ENCODE peak calls at places on chromosomes 16 and 17, in six cellular contexts. One of them, this sample, is unnamed.
A peak's percentile ranks its signal among the peaks of the same experiment; 100 is the strongest.

GRCh38 chr16:8326234-8326633 is 264.1 kb downstream of the TMEM114 start:
- DNase-seq in astrocyte of the spinal cord: no peak
- DNase-seq in AG09309: no peak
- DNase-seq in left ventricle myocardium inferior: no peak
- DNase-seq in bronchial epithelial cell: no peak
- DNase-seq in brain microvascular endothelial cell: no peak
- DNase-seq in this sample: no peak

GRCh38 chr17:16940116-16940881 is 31.6 kb downstream of the TNFRSF13B start:
- DNase-seq in astrocyte of the spinal cord: no peak
- DNase-seq in brain microvascular endothelial cell: no peak
- DNase-seq in left ventricle myocardium inferior: no peak
- DNase-seq in bronchial epithelial cell: no peak
- DNase-seq in AG09309: no peak
- DNase-seq in this sample: peak; percentile 52

GRCh38 chr17:77353684-77354419 is 213.1 kb downstream of the SEC14L1 start:
- DNase-seq in bronchial epithelial cell: peak; percentile 33
- DNase-seq in brain microvascular endothelial cell: no peak
- DNase-seq in AG09309: no peak
- DNase-seq in left ventricle myocardium inferior: no peak
- DNase-seq in astrocyte of the spinal cord: no peak
- DNase-seq in this sample: peak; percentile 55

GRCh38 chr16:82005491-82005830 is 5.8 kb downstream of the SDR42E1 start:
- DNase-seq in left ventricle myocardium inferior: no peak
- DNase-seq in astrocyte of the spinal cord: no peak
- DNase-seq in AG09309: no peak
- DNase-seq in brain microvascular endothelial cell: no peak
- DNase-seq in bronchial epithelial cell: no peak
- DNase-seq in this sample: no peak

GRCh38 chr17:65664296-65664695 is 102.8 kb upstream of the AXIN2 start:
- DNase-seq in left ventricle myocardium inferior: no peak
- DNase-seq in bronchial epithelial cell: no peak
- DNase-seq in brain microvascular endothelial cell: peak; percentile 40
- DNase-seq in astrocyte of the spinal cord: peak; percentile 52
- DNase-seq in AG09309: no peak
- DNase-seq in this sample: no peak

GRCh38 chr17:72617557-72617956 is 474.9 kb downstream of the SLC39A11 start:
- DNase-seq in bronchial epithelial cell: no peak
- DNase-seq in brain microvascular endothelial cell: no peak
- DNase-seq in AG09309: no peak
- DNase-seq in astrocyte of the spinal cord: no peak
- DNase-seq in left ventricle myocardium inferior: no peak
- DNase-seq in this sample: no peak

GRCh38 chr16:81601601-81602251 is 157.1 kb downstream of the CMIP start:
- DNase-seq in left ventricle myocardium inferior: no peak
- DNase-seq in astrocyte of the spinal cord: peak; percentile 28
- DNase-seq in brain microvascular endothelial cell: no peak
- DNase-seq in bronchial epithelial cell: no peak
- DNase-seq in AG09309: no peak
- DNase-seq in this sample: no peak

GRCh38 chr17:13418891-13419290 is 182.8 kb downstream of the HS3ST3A1 start:
- DNase-seq in brain microvascular endothelial cell: no peak
- DNase-seq in astrocyte of the spinal cord: no peak
- DNase-seq in bronchial epithelial cell: peak; percentile 39
- DNase-seq in AG09309: no peak
- DNase-seq in left ventricle myocardium inferior: no peak
- DNase-seq in this sample: no peak

GRCh38 chr17:1111599-1112443 is 68.0 kb downstream of the ABR start:
- DNase-seq in brain microvascular endothelial cell: no peak
- DNase-seq in left ventricle myocardium inferior: peak; percentile 58
- DNase-seq in AG09309: no peak
- DNase-seq in bronchial epithelial cell: no peak
- DNase-seq in astrocyte of the spinal cord: no peak
- DNase-seq in this sample: peak; percentile 84

GRCh38 chr16:54929090-54930033 is 1.3 kb upstream of the IRX5 start:
- DNase-seq in astrocyte of the spinal cord: peak; percentile 99
- DNase-seq in left ventricle myocardium inferior: peak; percentile 100
- DNase-seq in AG09309: peak; percentile 95
- DNase-seq in brain microvascular endothelial cell: peak; percentile 99
- DNase-seq in bronchial epithelial cell: peak; percentile 94
- DNase-seq in this sample: peak; percentile 100

GRCh38 chr17:45019177-45019711 is 32.2 kb downstream of the DCAKD start:
- DNase-seq in left ventricle myocardium inferior: peak; percentile 60
- DNase-seq in brain microvascular endothelial cell: no peak
- DNase-seq in bronchial epithelial cell: no peak
- DNase-seq in astrocyte of the spinal cord: no peak
- DNase-seq in AG09309: no peak
- DNase-seq in this sample: no peak

GRCh38 chr16:79451196-79451816 is 149.2 kb downstream of the MAF start:
- DNase-seq in astrocyte of the spinal cord: no peak
- DNase-seq in brain microvascular endothelial cell: no peak
- DNase-seq in left ventricle myocardium inferior: no peak
- DNase-seq in AG09309: no peak
- DNase-seq in bronchial epithelial cell: no peak
- DNase-seq in this sample: no peak

GRCh38 chr17:12821376-12821940 is 32.2 kb downstream of the ARHGAP44 start:
- DNase-seq in left ventricle myocardium inferior: no peak
- DNase-seq in brain microvascular endothelial cell: no peak
- DNase-seq in bronchial epithelial cell: peak; percentile 72
- DNase-seq in AG09309: no peak
- DNase-seq in astrocyte of the spinal cord: peak; percentile 2
- DNase-seq in this sample: no peak

GRCh38 chr17:36550491-36551417 is 6.0 kb downstream of the GGNBP2 start:
- DNase-seq in astrocyte of the spinal cord: no peak
- DNase-seq in left ventricle myocardium inferior: no peak
- DNase-seq in AG09309: no peak
- DNase-seq in brain microvascular endothelial cell: no peak
- DNase-seq in bronchial epithelial cell: no peak
- DNase-seq in this sample: no peak

GRCh38 chr17:36545093-36545464 is 360 bp downstream of the GGNBP2 start:
- DNase-seq in brain microvascular endothelial cell: no peak
- DNase-seq in AG09309: no peak
- DNase-seq in bronchial epithelial cell: no peak
- DNase-seq in astrocyte of the spinal cord: no peak
- DNase-seq in left ventricle myocardium inferior: no peak
- DNase-seq in this sample: no peak

GRCh38 chr17:36545465-36546417 is 1.0 kb downstream of the GGNBP2 start:
- DNase-seq in astrocyte of the spinal cord: peak; percentile 98
- DNase-seq in left ventricle myocardium inferior: peak; percentile 96
- DNase-seq in bronchial epithelial cell: peak; percentile 84
- DNase-seq in AG09309: peak; percentile 92
- DNase-seq in brain microvascular endothelial cell: peak; percentile 96
- DNase-seq in this sample: peak; percentile 99

GRCh38 chr17:36546418-36547093 is 1.8 kb downstream of the GGNBP2 start:
- DNase-seq in left ventricle myocardium inferior: no peak
- DNase-seq in bronchial epithelial cell: peak; percentile 16
- DNase-seq in AG09309: no peak
- DNase-seq in astrocyte of the spinal cord: no peak
- DNase-seq in brain microvascular endothelial cell: no peak
- DNase-seq in this sample: no peak

DNA sequence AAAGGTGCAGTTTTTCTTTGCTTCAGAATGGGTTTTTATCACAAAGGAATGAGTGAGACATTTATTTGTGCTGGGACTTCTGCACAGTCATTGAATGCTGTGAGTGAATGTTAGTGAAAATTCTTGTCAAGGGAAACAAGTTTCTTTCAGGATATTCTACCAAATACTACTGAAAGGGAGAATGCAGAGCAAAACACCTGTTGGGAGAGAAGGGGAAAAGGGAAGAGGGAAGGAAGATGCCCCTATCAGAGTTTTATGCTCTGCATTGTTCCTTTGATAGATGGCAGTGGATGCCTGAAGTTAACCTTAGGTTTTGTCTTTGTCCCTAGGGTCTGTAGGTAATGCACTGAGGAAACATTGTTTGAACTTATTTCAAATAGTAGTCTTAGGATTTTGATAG is 3.1 kb downstream of the GGNBP2 start:
- DNase-seq in AG09309: no peak
- DNase-seq in astrocyte of the spinal cord: no peak
- DNase-seq in left ventricle myocardium inferior: no peak
- DNase-seq in bronchial epithelial cell: no peak
- DNase-seq in brain microvascular endothelial cell: no peak
- DNase-seq in this sample: no peak
- H3K4me3 ChIP-seq in AG09309: peak overlapping the region; percentile 4
- H3K4me3 ChIP-seq in astrocyte of the spinal cord: peak overlapping the region; percentile 96
- H3K4me3 ChIP-seq in left ventricle myocardium inferior: no peak overlapping the region
- H3K4me3 ChIP-seq in bronchial epithelial cell: no peak overlapping the region
- H3K4me3 ChIP-seq in brain microvascular endothelial cell: peak overlapping the region; percentile 15
- H3K4me3 ChIP-seq in this sample: peak overlapping the region; percentile 34

DNA sequence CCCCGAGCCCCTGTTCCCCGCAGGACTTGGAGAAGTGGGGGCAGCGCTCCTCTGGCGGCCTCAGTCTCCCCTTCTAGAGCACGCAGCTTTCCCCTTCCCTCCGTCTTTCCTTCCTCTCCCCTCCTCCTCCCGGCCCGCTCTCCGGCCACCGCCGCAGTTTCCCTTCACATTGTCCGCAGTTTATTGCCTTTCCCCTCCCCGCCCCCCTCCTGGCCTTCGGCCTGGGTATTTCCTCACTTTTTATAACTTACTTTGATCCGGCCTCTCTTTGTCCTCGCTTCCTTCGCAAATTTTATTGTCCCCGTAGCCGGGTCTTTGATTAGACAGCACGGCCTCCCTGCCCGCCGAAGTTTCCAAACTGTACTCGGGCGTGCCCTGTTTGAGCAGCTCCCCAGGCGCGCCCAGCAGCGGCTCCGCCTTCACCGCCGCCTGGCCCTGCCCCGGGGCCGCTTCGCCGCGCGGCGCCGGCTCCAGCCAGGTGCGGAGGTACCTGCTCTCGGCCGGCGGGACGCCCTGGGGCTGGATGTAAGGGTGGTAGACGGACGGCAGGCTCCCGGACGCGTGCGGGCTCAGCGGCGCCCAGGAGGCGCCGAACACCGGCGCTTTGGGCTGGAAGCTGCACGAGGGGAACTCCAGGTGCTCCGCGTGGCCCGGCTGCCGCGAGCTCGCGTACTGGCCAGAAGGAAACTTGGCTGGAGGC is 506 bp downstream of the HOXB9 start:
- DNase-seq in AG09309: no peak
- DNase-seq in brain microvascular endothelial cell: no peak
- DNase-seq in astrocyte of the spinal cord: no peak
- DNase-seq in bronchial epithelial cell: no peak
- DNase-seq in left ventricle myocardium inferior: no peak
- DNase-seq in this sample: no peak
- H3K4me3 ChIP-seq in AG09309: peak overlapping the region; percentile 16
- H3K4me3 ChIP-seq in brain microvascular endothelial cell: no peak overlapping the region
- H3K4me3 ChIP-seq in astrocyte of the spinal cord: peak overlapping the region; percentile 74
- H3K4me3 ChIP-seq in bronchial epithelial cell: no peak overlapping the region
- H3K4me3 ChIP-seq in left ventricle myocardium inferior: peak overlapping the region; percentile 58
- H3K4me3 ChIP-seq in this sample: peak overlapping the region; percentile 57

GRCh38 chr16:4769306-4769638 is 2.3 kb upstream of the ZNF500 start:
- DNase-seq in astrocyte of the spinal cord: no peak
- DNase-seq in bronchial epithelial cell: no peak
- DNase-seq in left ventricle myocardium inferior: no peak
- DNase-seq in AG09309: no peak
- DNase-seq in brain microvascular endothelial cell: no peak
- DNase-seq in this sample: no peak

GRCh38 chr16:4767872-4768548 is 1.0 kb upstream of the ZNF500 start:
- DNase-seq in bronchial epithelial cell: peak; percentile 60
- DNase-seq in astrocyte of the spinal cord: no peak
- DNase-seq in brain microvascular endothelial cell: peak; percentile 16
- DNase-seq in AG09309: no peak
- DNase-seq in left ventricle myocardium inferior: no peak
- DNase-seq in this sample: no peak

GRCh38 chr16:4766875-4767628 is at the start of gene ZNF500:
- DNase-seq in left ventricle myocardium inferior: peak; percentile 99
- DNase-seq in AG09309: peak; percentile 82
- DNase-seq in brain microvascular endothelial cell: peak; percentile 98
- DNase-seq in astrocyte of the spinal cord: peak; percentile 95
- DNase-seq in bronchial epithelial cell: peak; percentile 89
- DNase-seq in this sample: peak; percentile 98

GRCh38 chr16:4771646-4772045 is 4.7 kb upstream of the ZNF500 start:
- DNase-seq in left ventricle myocardium inferior: no peak
- DNase-seq in AG09309: no peak
- DNase-seq in brain microvascular endothelial cell: no peak
- DNase-seq in bronchial epithelial cell: no peak
- DNase-seq in astrocyte of the spinal cord: no peak
- DNase-seq in this sample: no peak

DNA sequence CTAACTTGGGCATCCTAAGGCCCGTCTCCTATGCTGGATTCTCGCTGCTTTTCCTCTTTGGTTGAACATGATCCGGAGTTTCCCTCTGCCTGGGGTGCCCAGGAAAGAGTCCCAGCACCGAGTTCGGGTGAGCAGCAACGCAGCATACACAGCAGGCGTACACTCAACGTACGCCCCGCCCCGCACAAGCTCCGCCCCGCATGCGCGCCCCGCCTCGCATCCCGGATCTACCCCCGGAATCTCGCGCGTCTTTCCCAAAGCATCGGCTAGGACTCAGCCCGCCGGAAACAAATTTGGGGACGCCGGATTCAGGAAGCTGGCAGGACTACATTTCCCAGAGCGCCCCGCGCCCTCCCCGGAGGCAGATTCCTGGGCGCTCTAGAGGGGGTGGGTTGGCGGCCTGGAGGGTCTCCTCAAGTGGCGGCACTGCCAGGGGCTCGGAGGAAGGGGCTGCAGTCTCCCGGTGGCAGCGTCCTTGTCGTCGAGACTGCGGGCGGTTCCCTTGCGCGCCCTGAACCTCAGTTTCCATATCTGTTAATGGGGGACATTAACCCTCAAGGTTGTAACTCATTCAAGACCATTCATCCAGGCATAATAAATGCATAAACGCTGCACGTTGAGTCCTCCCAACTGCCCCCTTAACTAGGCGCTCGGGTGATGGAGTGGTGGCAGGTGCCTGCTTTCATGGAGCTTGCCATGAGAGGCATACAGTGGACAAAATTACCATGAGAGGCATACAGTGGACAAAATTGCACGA is 1.8 kb upstream of the ZNF500 start:
- DNase-seq in brain microvascular endothelial cell: peak; percentile 96
- DNase-seq in left ventricle myocardium inferior: peak; percentile 99
- DNase-seq in bronchial epithelial cell: peak; percentile 87
- DNase-seq in AG09309: peak; percentile 62
- DNase-seq in astrocyte of the spinal cord: peak; percentile 96
- DNase-seq in this sample: peak; percentile 97
- H3K4me3 ChIP-seq in brain microvascular endothelial cell: peak overlapping the region; percentile 73
- H3K4me3 ChIP-seq in left ventricle myocardium inferior: peak overlapping the region; percentile 86
- H3K4me3 ChIP-seq in bronchial epithelial cell: peak overlapping the region; percentile 54
- H3K4me3 ChIP-seq in AG09309: peak overlapping the region; percentile 71
- H3K4me3 ChIP-seq in astrocyte of the spinal cord: peak overlapping the region; percentile 64
- H3K4me3 ChIP-seq in this sample: peak overlapping the region; percentile 93

GRCh38 chr16:23131036-23131435 is 18.2 kb downstream of the USP31 start:
- DNase-seq in astrocyte of the spinal cord: no peak
- DNase-seq in brain microvascular endothelial cell: no peak
- DNase-seq in bronchial epithelial cell: no peak
- DNase-seq in left ventricle myocardium inferior: no peak
- DNase-seq in AG09309: no peak
- DNase-seq in this sample: no peak

GRCh38 chr16:23132921-23133532 is 16.2 kb downstream of the USP31 start:
- DNase-seq in left ventricle myocardium inferior: peak; percentile 58
- DNase-seq in bronchial epithelial cell: no peak
- DNase-seq in brain microvascular endothelial cell: no peak
- DNase-seq in astrocyte of the spinal cord: peak; percentile 57
- DNase-seq in AG09309: no peak
- DNase-seq in this sample: no peak

GRCh38 chr16:23131436-23131835 is 17.8 kb downstream of the USP31 start:
- DNase-seq in left ventricle myocardium inferior: no peak
- DNase-seq in astrocyte of the spinal cord: no peak
- DNase-seq in AG09309: no peak
- DNase-seq in brain microvascular endothelial cell: no peak
- DNase-seq in bronchial epithelial cell: no peak
- DNase-seq in this sample: no peak

GRCh38 chr16:23134274-23134673 is 15.0 kb downstream of the USP31 start:
- DNase-seq in AG09309: no peak
- DNase-seq in bronchial epithelial cell: no peak
- DNase-seq in astrocyte of the spinal cord: no peak
- DNase-seq in left ventricle myocardium inferior: peak; percentile 69
- DNase-seq in brain microvascular endothelial cell: peak; percentile 31
- DNase-seq in this sample: no peak

GRCh38 chr16:23131841-23132576 is 17.2 kb downstream of the USP31 start:
- DNase-seq in bronchial epithelial cell: no peak
- DNase-seq in astrocyte of the spinal cord: peak; percentile 16
- DNase-seq in brain microvascular endothelial cell: no peak
- DNase-seq in AG09309: no peak
- DNase-seq in left ventricle myocardium inferior: no peak
- DNase-seq in this sample: no peak
- H3K4me3 ChIP-seq in bronchial epithelial cell: no peak overlapping the region
- H3K4me3 ChIP-seq in astrocyte of the spinal cord: no peak overlapping the region
- H3K4me3 ChIP-seq in brain microvascular endothelial cell: no peak overlapping the region
- H3K4me3 ChIP-seq in AG09309: no peak overlapping the region
- H3K4me3 ChIP-seq in left ventricle myocardium inferior: peak overlapping the region; percentile 50
- H3K4me3 ChIP-seq in this sample: peak overlapping the region; percentile 48